ENCODE peak calls at places on chromosomes 6 and 20, in nine cellular contexts. G is CD8-positive, alpha-beta memory T cell; L is testis; D is IMR-90; K is sigmoid colon; O is osteoblast; Y is CD8-positive, alpha-beta T cell; X is breast epithelium; W is effector memory CD4-positive, alpha-beta T cell. Q is an unnamed sample. For H3K4me1 and H3K9me3, the result is how much of the 10 kb centered on the place peaks cover.

GRCh38 chr20:58721951-58722371 is 29.4 kb downstream of the NPEPL1 start:
- DNase-seq in G (no peak), L (peak), D (no peak), K (peak), O (peak), Y (no peak), X (peak), W (no peak), Q (no peak)

GRCh38 chr20:46512943-46513844 is at the start of gene ZNF334:
- DNase-seq in G (no peak), L (peak), D (peak), K (peak), O (peak), Y (no peak), X (peak), W (no peak), Q (no peak)

GRCh38 chr20:58208944-58209343 is 19.5 kb downstream of the ANKRD60 start:
- DNase-seq in G (no peak), L (no peak), D (no peak), K (no peak), O (no peak), Y (no peak), X (no peak), W (no peak), Q (no peak)

GRCh38 chr6:9315966-9316650 is 880.8 kb upstream of the SLC35B3 start:
- DNase-seq in G (no peak), L (no peak), D (no peak), K (no peak), O (no peak), Y (no peak), X (no peak), W (no peak), Q (no peak)

GRCh38 chr6:44143731-44144130 is 14.9 kb upstream of the CAPN11 start:
- DNase-seq in G (no peak), L (no peak), D (no peak), K (no peak), O (peak), Y (no peak), X (no peak), W (no peak), Q (no peak)

GRCh38 chr20:5220334-5221077 is 93.7 kb downstream of the CDS2 start:
- DNase-seq in G (no peak), L (no peak), D (no peak), K (no peak), O (no peak), Y (no peak), X (no peak), W (no peak), Q (no peak)

GRCh38 chr6:96002912-96003311 is 12.9 kb upstream of the FUT9 start:
- DNase-seq in G (no peak), L (no peak), D (no peak), K (no peak), O (no peak), Y (no peak), X (no peak), W (no peak), Q (no peak)

GRCh38 chr6:15572296-15573016 is 90.4 kb downstream of the DTNBP1 start:
- DNase-seq in G (no peak), L (no peak), D (no peak), K (no peak), O (no peak), Y (no peak), X (no peak), W (no peak), Q (no peak)

GRCh38 chr6:39847216-39847615 is 55.0 kb downstream of the DAAM2 start:
- DNase-seq in G (no peak), L (peak), D (no peak), K (peak), O (no peak), Y (no peak), X (no peak), W (no peak), Q (peak)

GRCh38 chr6:53066059-53066406 is 829 bp downstream of the FBXO9 start:
- DNase-seq in G (peak), L (peak), D (peak), K (peak), O (peak), Y (peak), X (no peak), W (no peak), Q (no peak)

GRCh38 chr6:150196942-150197745 is 54.3 kb downstream of the PPP1R14C start:
- DNase-seq in G (no peak), L (no peak), D (no peak), K (no peak), O (peak), Y (no peak), X (no peak), W (no peak), Q (no peak)

GRCh38 chr20:44736170-44737021 is 9.3 kb upstream of the KCNK15 start:
- DNase-seq in G (peak), L (peak), D (peak), K (peak), O (peak), Y (no peak), X (peak), W (no peak), Q (no peak)

GRCh38 chr6:42988486-42989020 is 4.2 kb downstream of the PPP2R5D start:
- DNase-seq in G (no peak), L (no peak), D (peak), K (no peak), O (peak), Y (no peak), X (no peak), W (no peak), Q (no peak)

GRCh38 chr6:29760328-29760727 is 37.1 kb downstream of the HLA-F start:
- DNase-seq in G (no peak), L (no peak), D (no peak), K (no peak), O (no peak), Y (no peak), X (no peak), W (no peak), Q (no peak)

GRCh38 chr20:59741073-59741472 is 136.7 kb downstream of the PHACTR3 start:
- DNase-seq in G (no peak), L (no peak), D (no peak), K (no peak), O (no peak), Y (no peak), X (no peak), W (no peak), Q (no peak)

GRCh38 chr6:90940812-90941481 is 354.1 kb upstream of the MAP3K7 start:
- DNase-seq in G (peak), L (no peak), D (peak), K (no peak), O (no peak), Y (no peak), X (no peak), W (no peak), Q (no peak)

GRCh38 chr20:10060223-10060622 is 25.4 kb downstream of the ANKEF1 start:
- DNase-seq in G (no peak), L (no peak), D (no peak), K (no peak), O (no peak), Y (no peak), X (no peak), W (no peak), Q (no peak)

GRCh38 chr6:99614430-99615161 is 8.0 kb downstream of the PRDM13 start:
- DNase-seq in G (no peak), L (no peak), D (no peak), K (no peak), O (no peak), Y (no peak), X (no peak), W (no peak), Q (no peak)

GRCh38 chr6:56688521-56688920 is 45.8 kb upstream of the DST start:
- DNase-seq in G (no peak), L (no peak), D (no peak), K (no peak), O (no peak), Y (no peak), X (no peak), W (no peak), Q (no peak)

GRCh38 chr20:33070413-33071053 is 8.9 kb upstream of the BPIFB4 start:
- DNase-seq in G (no peak), L (no peak), D (no peak), K (no peak), O (no peak), Y (no peak), X (no peak), W (no peak), Q (no peak)

GRCh38 chr6:5457983-5458683 is 196.8 kb downstream of the FARS2 start:
- DNase-seq in G (no peak), L (no peak), D (no peak), K (no peak), O (no peak), Y (no peak), X (peak), W (no peak), Q (no peak)

GRCh38 chr6:155319902-155320301 is 5.6 kb upstream of the TFB1M start:
- DNase-seq in G (no peak), L (no peak), D (no peak), K (no peak), O (no peak), Y (no peak), X (no peak), W (no peak), Q (no peak)

GRCh38 chr6:7975764-7976146 is 65.2 kb upstream of the TXNDC5 start:
- DNase-seq in G (no peak), L (no peak), D (no peak), K (no peak), O (no peak), Y (no peak), X (peak), W (no peak), Q (no peak)

GRCh38 chr6:41136911-41137310 is 17.2 kb downstream of the TREML1 start:
- DNase-seq in G (no peak), L (no peak), D (no peak), K (no peak), O (no peak), Y (no peak), X (no peak), W (no peak), Q (no peak)

GRCh38 chr20:25178563-25179438 is 16.7 kb upstream of the ENTPD6 start:
- DNase-seq in G (peak), L (no peak), D (peak), K (peak), O (peak), Y (no peak), X (peak), W (no peak), Q (no peak)

GRCh38 chr20:64226686-64227576 is 28.6 kb upstream of the PCMTD2 start:
- DNase-seq in G (peak), L (no peak), D (no peak), K (no peak), O (no peak), Y (peak), X (no peak), W (no peak), Q (no peak)

GRCh38 chr6:82588020-82588419 is 224.4 kb downstream of the TPBG start:
- DNase-seq in G (no peak), L (no peak), D (no peak), K (no peak), O (no peak), Y (no peak), X (no peak), W (no peak), Q (no peak)

GRCh38 chr6:44221291-44221960 is 2.0 kb upstream of the SLC29A1 start:
- DNase-seq in G (peak), L (peak), D (peak), K (peak), O (peak), Y (peak), X (peak), W (peak), Q (peak)

GRCh38 chr20:37749185-37749584 is 55.4 kb downstream of the CTNNBL1 start:
- DNase-seq in G (no peak), L (no peak), D (no peak), K (no peak), O (no peak), Y (no peak), X (no peak), W (no peak), Q (no peak)

GRCh38 chr20:4956200-4956810 is 45.0 kb downstream of the SLC23A2 start:
- DNase-seq in G (peak), L (no peak), D (peak), K (no peak), O (no peak), Y (no peak), X (no peak), W (no peak), Q (no peak)

GRCh38 chr6:16985484-16986284 is 116.2 kb upstream of the STMND1 start:
- DNase-seq in G (no peak), L (no peak), D (peak), K (peak), O (peak), Y (no peak), X (no peak), W (no peak), Q (no peak)

GRCh38 chr6:159184559-159184958 is 15.4 kb downstream of the FNDC1 start:
- DNase-seq in G (no peak), L (no peak), D (no peak), K (no peak), O (peak), Y (no peak), X (no peak), W (no peak), Q (no peak)

GRCh38 chr6:28311139-28311823 is 24.7 kb downstream of the ZSCAN31 start:
- DNase-seq in G (no peak), L (no peak), D (no peak), K (no peak), O (no peak), Y (no peak), X (no peak), W (no peak), Q (no peak)
- H3K4me1 ChIP-seq in G (under half), L (under half), D (under half), K (under half), O (under half), Y (under half), X (under half), W (under half), Q (under half)

DNA sequence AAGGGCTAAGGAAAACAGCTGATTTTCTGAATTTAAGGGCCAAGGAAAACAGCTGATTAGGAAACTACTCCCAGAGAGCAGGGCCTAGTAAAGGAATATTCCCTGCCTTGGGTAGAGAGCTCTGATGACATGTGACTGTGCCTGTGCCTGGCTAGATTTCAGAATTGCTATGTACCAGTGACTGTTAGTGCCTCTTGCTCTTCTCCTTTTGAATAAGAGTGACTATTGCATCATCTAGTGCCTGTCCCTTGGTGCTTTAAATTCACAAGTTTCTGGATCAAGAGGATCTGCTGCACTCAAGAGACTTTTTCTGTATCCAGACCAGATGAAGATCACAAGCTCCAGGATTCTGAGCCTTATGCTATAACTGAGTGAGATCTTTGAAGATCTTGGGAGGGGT is 332.9 kb downstream of the KIF16B start:
- DNase-seq in G (no peak), L (no peak), D (no peak), K (no peak), O (no peak), Y (no peak), X (no peak), W (no peak), Q (no peak)
- H3K9me3 ChIP-seq in G (under half), L (under half), D (under half), K (under half), O (under half), Y (under half), X (under half), W (under half), Q (under half)

GRCh38 chr20:51427625-51428291 is 114.8 kb downstream of the NFATC2 start:
- DNase-seq in G (no peak), L (no peak), D (no peak), K (no peak), O (peak), Y (no peak), X (no peak), W (no peak), Q (no peak)

GRCh38 chr20:51429696-51430095 is 112.8 kb downstream of the NFATC2 start:
- DNase-seq in G (no peak), L (no peak), D (no peak), K (no peak), O (no peak), Y (no peak), X (no peak), W (no peak), Q (no peak)

GRCh38 chr20:51428451-51429143 is 113.9 kb downstream of the NFATC2 start:
- DNase-seq in G (no peak), L (peak), D (peak), K (peak), O (peak), Y (no peak), X (no peak), W (no peak), Q (no peak)

GRCh38 chr20:51430198-51430950 is 112.1 kb downstream of the NFATC2 start:
- DNase-seq in G (no peak), L (no peak), D (no peak), K (no peak), O (no peak), Y (no peak), X (no peak), W (no peak), Q (no peak)

GRCh38 chr20:51429144-51429482 is 113.4 kb downstream of the NFATC2 start:
- DNase-seq in G (no peak), L (no peak), D (no peak), K (no peak), O (no peak), Y (no peak), X (no peak), W (no peak), Q (no peak)
- H3K4me1 ChIP-seq in G (half or more), L (under half), D (under half), K (under half), O (under half), Y (under half), X (under half), W (under half), Q (under half)

GRCh38 chr6:118269659-118270058 is 278.4 kb upstream of the PLN start:
- DNase-seq in G (no peak), L (no peak), D (no peak), K (no peak), O (no peak), Y (no peak), X (no peak), W (no peak), Q (no peak)
- H3K9me3 ChIP-seq in G (under half), L (under half), D (under half), K (under half), O (under half), Y (under half), X (under half), W (under half), Q (under half)

GRCh38 chr20:20271277-20271676 is 96.6 kb upstream of the INSM1 start:
- DNase-seq in G (no peak), L (no peak), D (no peak), K (no peak), O (no peak), Y (no peak), X (no peak), W (no peak), Q (no peak)

GRCh38 chr20:20267685-20268429 is 100.0 kb upstream of the INSM1 start:
- DNase-seq in G (no peak), L (peak), D (no peak), K (no peak), O (no peak), Y (no peak), X (no peak), W (no peak), Q (no peak)

GRCh38 chr20:20261159-20261558 is 106.7 kb upstream of the INSM1 start:
- DNase-seq in G (no peak), L (no peak), D (no peak), K (no peak), O (no peak), Y (no peak), X (no peak), W (no peak), Q (no peak)

GRCh38 chr20:20265210-20265609 is 102.7 kb upstream of the INSM1 start:
- DNase-seq in G (no peak), L (no peak), D (no peak), K (no peak), O (no peak), Y (no peak), X (no peak), W (no peak), Q (no peak)

DNA sequence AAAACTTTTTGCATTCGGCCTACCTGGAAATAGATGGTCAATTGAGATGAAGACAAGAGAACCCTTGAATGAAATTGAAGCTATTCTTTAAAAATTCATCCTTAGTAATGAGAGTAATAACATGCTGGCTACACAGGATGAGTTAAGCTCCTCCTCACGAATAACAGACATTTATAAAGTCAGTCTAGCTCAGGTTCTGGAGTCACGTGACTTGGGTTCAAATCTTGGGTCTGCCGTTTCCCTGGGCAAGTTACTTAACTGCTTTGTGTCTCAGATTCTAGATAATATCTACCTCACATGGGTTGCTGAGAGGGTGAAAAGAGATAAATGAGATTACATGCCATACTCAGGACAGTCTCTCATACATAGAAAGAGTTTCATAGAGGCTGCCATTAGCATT is 101.4 kb upstream of the INSM1 start:
- DNase-seq in G (no peak), L (no peak), D (no peak), K (no peak), O (no peak), Y (no peak), X (no peak), W (no peak), Q (no peak)
- H3K4me1 ChIP-seq in G (under half), L (under half), D (under half), K (under half), O (under half), Y (under half), X (under half), W (under half), Q (under half)

GRCh38 chr6:169379495-169380070 is 125.9 kb upstream of the THBS2 start:
- DNase-seq in G (no peak), L (no peak), D (no peak), K (no peak), O (no peak), Y (no peak), X (no peak), W (no peak), Q (no peak)
- H3K9me3 ChIP-seq in G (under half), L (under half), D (under half), K (under half), O (under half), Y (under half), X (under half), W (under half), Q (under half)

Q was measured in thoracic aorta.